ENCODE peak calls at places on chromosomes 4 and X, in seven cellular contexts. D is cardiac muscle cell, T is left lung, N is endothelial cell of umbilical vein, J is anterior cingulate cortex, L is mammary epithelial cell, O is AG10803. U is an unnamed sample.

GRCh38 chr4:113316879-113317278 is 267.4 kb downstream of the ANK2 start:
- DNase-seq in J (no peak), N (no peak), D (no peak), T (no peak), L (no peak), O (no peak), U (peak)

GRCh38 chr4:78057600-78058560 is 757 bp downstream of the FRAS1 start:
- DNase-seq in L (peak), D (peak), T (peak), J (no peak), N (peak), O (peak), U (peak)

GRCh38 chr4:56995525-56995924 is 16.8 kb downstream of the POLR2B start:
- DNase-seq in O (peak), L (no peak), T (no peak), N (peak), D (no peak), J (peak), U (no peak)

GRCh38 chrX:133413218-133413925 is 1.9 kb downstream of the GPC4 start:
- DNase-seq in D (peak), N (no peak), L (no peak), T (no peak), O (no peak), J (no peak), U (no peak)

GRCh38 chrX:103464071-103464773 is 55.1 kb downstream of the RAB40A start:
- DNase-seq in N (peak), O (peak), J (no peak), D (peak), T (peak), L (peak), U (no peak)

GRCh38 chrX:77668391-77669237 is 117.4 kb downstream of the ATRX start:
- DNase-seq in J (no peak), N (peak), T (no peak), L (peak), D (no peak), O (peak), U (no peak)

GRCh38 chr4:148834804-148835598 is 392.8 kb upstream of the NR3C2 start:
- DNase-seq in L (peak), T (peak), O (peak), D (peak), N (peak), J (no peak), U (peak)

GRCh38 chr4:57442834-57443291 is 332.7 kb upstream of the IGFBP7 start:
- DNase-seq in N (peak), L (peak), T (no peak), J (no peak), D (peak), O (peak), U (no peak)

GRCh38 chrX:133645977-133646750 is 230.9 kb upstream of the GPC4 start:
- DNase-seq in N (no peak), L (peak), J (no peak), O (peak), T (no peak), D (no peak), U (no peak)

GRCh38 chr4:112857461-112857860 is 192.0 kb upstream of the ANK2 start:
- DNase-seq in N (peak), T (no peak), D (no peak), L (peak), O (peak), J (no peak), U (no peak)

GRCh38 chr4:4430492-4431195 is 43.7 kb downstream of the NSG1 start:
- DNase-seq in D (peak), T (no peak), N (peak), O (peak), J (no peak), L (peak), U (peak)

GRCh38 chr4:87188932-87189331 is 31.5 kb downstream of the KLHL8 start:
- DNase-seq in L (no peak), J (no peak), D (no peak), N (no peak), O (no peak), T (no peak), U (no peak)

GRCh38 chr4:15913631-15913970 is 24.9 kb downstream of the FGFBP1 start:
- DNase-seq in N (peak), T (no peak), O (peak), L (peak), D (no peak), J (no peak), U (no peak)

GRCh38 chr4:180253419-180253818 is 1989.8 kb upstream of the TENM3 start:
- DNase-seq in L (no peak), N (no peak), D (no peak), J (no peak), T (no peak), O (no peak), U (no peak)

GRCh38 chr4:24578364-24578763 is 6.0 kb downstream of the DHX15 start:
- DNase-seq in J (no peak), O (no peak), D (no peak), T (no peak), N (no peak), L (no peak), U (no peak)

GRCh38 chr4:123256006-123256405 is 140.6 kb upstream of the SPRY1 start:
- DNase-seq in J (no peak), D (no peak), N (no peak), T (no peak), O (no peak), L (no peak), U (no peak)

GRCh38 chr4:16545656-16546055 is 319.4 kb upstream of the TAPT1 start:
- DNase-seq in N (no peak), O (no peak), D (no peak), T (no peak), J (no peak), L (no peak), U (no peak)

GRCh38 chr4:125140966-125141495 is 173.7 kb upstream of the FAT4 start:
- DNase-seq in J (no peak), L (peak), T (no peak), N (no peak), O (peak), D (no peak), U (no peak)

GRCh38 chrX:39953879-39954278 is 143.9 kb downstream of the BCOR start:
- DNase-seq in N (peak), D (peak), J (no peak), L (peak), T (peak), O (no peak), U (no peak)

GRCh38 chr4:37953620-37954325 is 6.4 kb upstream of the PTTG2 start:
- DNase-seq in L (no peak), N (no peak), O (no peak), D (no peak), T (no peak), J (no peak), U (no peak)

GRCh38 chr4:182367153-182367552 is 124.0 kb downstream of the TENM3 start:
- DNase-seq in J (no peak), T (no peak), N (no peak), O (no peak), L (no peak), D (no peak), U (no peak)

GRCh38 chrX:137313627-137314026 is 252.3 kb upstream of the ZIC3 start:
- DNase-seq in J (no peak), D (no peak), T (no peak), N (no peak), L (no peak), O (no peak), U (no peak)

GRCh38 chr4:3042226-3042625 is 32.1 kb downstream of the HTT-AS start:
- DNase-seq in L (no peak), J (no peak), D (no peak), T (no peak), N (no peak), O (no peak), U (no peak)

GRCh38 chr4:7844247-7844991 is 95.2 kb downstream of the AFAP1 start:
- DNase-seq in L (peak), T (peak), N (peak), O (peak), J (no peak), D (peak), U (no peak)

GRCh38 chrX:154353172-154353843 is 21.1 kb downstream of the FLNA start:
- DNase-seq in N (no peak), T (no peak), D (no peak), L (no peak), O (no peak), J (no peak), U (no peak)

GRCh38 chr4:147157860-147158701 is 212.4 kb upstream of the TTC29 start:
- DNase-seq in L (no peak), D (peak), N (peak), O (peak), J (no peak), T (no peak), U (no peak)

GRCh38 chr4:2794707-2795557 is 2.0 kb downstream of the SH3BP2 start:
- DNase-seq in T (peak), D (no peak), J (no peak), L (no peak), O (peak), N (peak), U (no peak)

GRCh38 chrX:53561912-53562311 is 124.6 kb downstream of the HUWE1 start:
- DNase-seq in J (no peak), N (no peak), O (no peak), T (no peak), L (no peak), D (no peak), U (no peak)

GRCh38 chr4:122762520-122762919 is 30.0 kb downstream of the BBS12 start:
- DNase-seq in D (no peak), T (no peak), J (no peak), L (no peak), N (no peak), O (no peak), U (peak)

GRCh38 chrX:123859409-123859827 is 435 bp upstream of the XIAP start:
- DNase-seq in N (no peak), T (no peak), L (no peak), D (no peak), O (no peak), J (peak), U (no peak)

GRCh38 chrX:38636949-38637819 is 75.8 kb downstream of the TSPAN7 start:
- DNase-seq in L (no peak), D (no peak), T (no peak), O (no peak), N (peak), J (no peak), U (no peak)

GRCh38 chr4:3369781-3370660 is 71.7 kb upstream of the HGFAC start:
- DNase-seq in L (peak), D (peak), O (peak), N (peak), J (no peak), T (no peak), U (no peak)

GRCh38 chr4:23373269-23373668 is 516.6 kb downstream of the PPARGC1A start:
- DNase-seq in T (peak), J (no peak), L (peak), N (no peak), O (no peak), D (peak), U (no peak)

GRCh38 chr4:105569014-105569850 is 16.8 kb downstream of the ARHGEF38 start:
- DNase-seq in L (peak), D (no peak), O (no peak), J (no peak), N (peak), T (no peak), U (no peak)

GRCh38 chrX:102154218-102154860 is 1.4 kb downstream of the BEX5 start:
- DNase-seq in D (peak), T (no peak), N (no peak), L (no peak), J (peak), O (no peak), U (no peak)

GRCh38 chrX:21885568-21885967 is 29.8 kb downstream of the YY2 start:
- DNase-seq in L (no peak), O (peak), J (no peak), T (no peak), N (peak), D (peak), U (no peak)

GRCh38 chrX:5617666-5618065 is 611.0 kb downstream of the NLGN4X start:
- DNase-seq in L (no peak), J (no peak), T (no peak), O (no peak), D (no peak), N (no peak), U (no peak)

GRCh38 chr4:70133473-70133872 is 20.6 kb upstream of the PRR27 start:
- DNase-seq in N (no peak), T (no peak), D (no peak), L (no peak), O (no peak), J (no peak), U (no peak)

GRCh38 chr4:173492315-173492714 is 37.7 kb downstream of the HAND2 start:
- DNase-seq in D (no peak), J (no peak), O (no peak), N (no peak), L (no peak), T (no peak), U (no peak)